ENCODE peak calls at places on chromosome 1, in five cellular contexts. One of them, this sample, is unnamed.

GRCh38 chr1:22808846-22809501 is 98.3 kb downstream of the EPHB2 start:
- DNase-seq in activated naive CD4-positive, alpha-beta T cell: no peak
- DNase-seq in RKO: no peak
- DNase-seq in epithelial cell of esophagus: peak; percentile 45
- DNase-seq in ELR: peak; percentile 87
- DNase-seq in this sample: no peak

GRCh38 chr1:244394851-244395765 is 56.6 kb downstream of the ADSS2 start:
- DNase-seq in activated naive CD4-positive, alpha-beta T cell: no peak
- DNase-seq in epithelial cell of esophagus: no peak
- DNase-seq in ELR: no peak
- DNase-seq in RKO: no peak
- DNase-seq in this sample: no peak

GRCh38 chr1:160133990-160134770 is 17.2 kb upstream of the ATP1A4 start:
- DNase-seq in RKO: no peak
- DNase-seq in activated naive CD4-positive, alpha-beta T cell: no peak
- DNase-seq in ELR: no peak
- DNase-seq in epithelial cell of esophagus: no peak
- DNase-seq in this sample: no peak

GRCh38 chr1:86472165-86472564 is 3.4 kb downstream of the CLCA1 start:
- DNase-seq in ELR: no peak
- DNase-seq in RKO: no peak
- DNase-seq in activated naive CD4-positive, alpha-beta T cell: no peak
- DNase-seq in epithelial cell of esophagus: no peak
- DNase-seq in this sample: no peak

GRCh38 chr1:84103197-84103992 is 40.7 kb upstream of the PRKACB start:
- DNase-seq in ELR: peak; percentile 91
- DNase-seq in activated naive CD4-positive, alpha-beta T cell: no peak
- DNase-seq in RKO: peak; percentile 86
- DNase-seq in epithelial cell of esophagus: peak; percentile 88
- DNase-seq in this sample: no peak

GRCh38 chr1:1399870-1400575 is 888 bp upstream of the CCNL2 start:
- DNase-seq in ELR: peak; percentile 47
- DNase-seq in epithelial cell of esophagus: no peak
- DNase-seq in activated naive CD4-positive, alpha-beta T cell: no peak
- DNase-seq in RKO: peak; percentile 55
- DNase-seq in this sample: no peak

GRCh38 chr1:42658880-42659337 is 686 bp downstream of the PPIH start:
- DNase-seq in RKO: peak; percentile 80
- DNase-seq in activated naive CD4-positive, alpha-beta T cell: no peak
- DNase-seq in epithelial cell of esophagus: peak; percentile 35
- DNase-seq in ELR: peak; percentile 41
- DNase-seq in this sample: no peak

GRCh38 chr1:170660281-170660713 is 3.6 kb upstream of the PRRX1 start:
- DNase-seq in epithelial cell of esophagus: no peak
- DNase-seq in activated naive CD4-positive, alpha-beta T cell: no peak
- DNase-seq in RKO: no peak
- DNase-seq in ELR: no peak
- DNase-seq in this sample: no peak

GRCh38 chr1:198108646-198109045 is 48.2 kb upstream of the NEK7 start:
- DNase-seq in epithelial cell of esophagus: no peak
- DNase-seq in RKO: no peak
- DNase-seq in ELR: no peak
- DNase-seq in activated naive CD4-positive, alpha-beta T cell: no peak
- DNase-seq in this sample: no peak

GRCh38 chr1:219580019-219580676 is 32.8 kb downstream of the ZC3H11B start:
- DNase-seq in RKO: no peak
- DNase-seq in activated naive CD4-positive, alpha-beta T cell: no peak
- DNase-seq in ELR: no peak
- DNase-seq in epithelial cell of esophagus: no peak
- DNase-seq in this sample: no peak

GRCh38 chr1:2115008-2115921 is 65.1 kb downstream of the PRKCZ start:
- DNase-seq in ELR: no peak
- DNase-seq in epithelial cell of esophagus: no peak
- DNase-seq in activated naive CD4-positive, alpha-beta T cell: no peak
- DNase-seq in RKO: no peak
- DNase-seq in this sample: no peak

GRCh38 chr1:38043036-38043747 is 3.4 kb downstream of the POU3F1 start:
- DNase-seq in ELR: no peak
- DNase-seq in activated naive CD4-positive, alpha-beta T cell: no peak
- DNase-seq in RKO: no peak
- DNase-seq in epithelial cell of esophagus: no peak
- DNase-seq in this sample: no peak

GRCh38 chr1:30612666-30613065 is 110.7 kb downstream of the MATN1 start:
- DNase-seq in RKO: no peak
- DNase-seq in ELR: no peak
- DNase-seq in epithelial cell of esophagus: no peak
- DNase-seq in activated naive CD4-positive, alpha-beta T cell: no peak
- DNase-seq in this sample: no peak

GRCh38 chr1:66396212-66396890 is 137.6 kb upstream of the SGIP1 start:
- DNase-seq in ELR: no peak
- DNase-seq in epithelial cell of esophagus: no peak
- DNase-seq in activated naive CD4-positive, alpha-beta T cell: no peak
- DNase-seq in RKO: no peak
- DNase-seq in this sample: no peak

This sample was measured in T-helper 17 cell.